ENCODE peak calls at places on chromosomes 3 and 15, in five cellular contexts. A is left ventricle myocardium inferior, X is epithelial cell of esophagus, G is breast epithelium, L is dorsolateral prefrontal cortex. B is an unnamed sample.

GRCh38 chr15:74788716-74789151 is 6.9 kb downstream of the CSK start:
- DNase-seq in X (no peak), A (no peak), G (no peak), L (no peak), B (no peak)

GRCh38 chr3:31508452-31509146 is 24.1 kb upstream of the STT3B start:
- DNase-seq in G (no peak), L (no peak), X (no peak), A (no peak), B (no peak)

GRCh38 chr3:37608061-37608702 is 253.5 kb upstream of the CTDSPL start:
- DNase-seq in A (no peak), G (no peak), X (peak; percentile 78), L (no peak), B (no peak)

GRCh38 chr3:79202471-79203143 is 565.2 kb downstream of the ROBO1 start:
- DNase-seq in X (no peak), G (no peak), L (no peak), A (no peak), B (no peak)

GRCh38 chr3:3627104-3627503 is 172.1 kb upstream of the LRRN1 start:
- DNase-seq in A (no peak), G (no peak), L (no peak), X (no peak), B (no peak)

GRCh38 chr3:65761890-65762605 is 276.7 kb downstream of the MAGI1 start:
- DNase-seq in G (no peak), X (no peak), A (no peak), L (no peak), B (no peak)

GRCh38 chr15:39586387-39587171 is 5.7 kb downstream of the THBS1 start:
- DNase-seq in X (peak; percentile 48), G (no peak), L (no peak), A (no peak), B (no peak)

GRCh38 chr3:72756900-72757299 is 91.3 kb downstream of the SHQ1 start:
- DNase-seq in X (no peak), L (no peak), G (no peak), A (no peak), B (no peak)

GRCh38 chr3:194322701-194323174 is 28.4 kb downstream of the CPN2 start:
- DNase-seq in L (no peak), A (no peak), X (peak; percentile 100), G (no peak), B (no peak)

GRCh38 chr15:51371271-51371670 is 29.8 kb downstream of the GLDN start:
- DNase-seq in G (no peak), X (no peak), L (no peak), A (no peak), B (no peak)

GRCh38 chr3:50078622-50079021 is 10.1 kb upstream of the RBM5 start:
- DNase-seq in L (no peak), A (no peak), G (no peak), X (peak; percentile 53), B (no peak)

GRCh38 chr3:170768334-170768801 is 101.6 kb downstream of the RPL22L1 start:
- DNase-seq in X (no peak), G (no peak), L (no peak), A (no peak), B (no peak)

GRCh38 chr15:58269455-58270414 is 131.6 kb downstream of the AQP9 start:
- DNase-seq in A (no peak), G (no peak), L (no peak), X (peak; percentile 68), B (no peak)

GRCh38 chr3:10204921-10205320 is 40.2 kb downstream of the IRAK2 start:
- DNase-seq in L (no peak), A (no peak), G (no peak), X (no peak), B (no peak)

GRCh38 chr3:64902117-64902516 is 214.3 kb upstream of the ADAMTS9 start:
- DNase-seq in A (no peak), L (no peak), X (no peak), G (no peak), B (no peak)

GRCh38 chr3:54756330-54756731 is 171.5 kb downstream of the LRTM1 start:
- DNase-seq in G (no peak), X (no peak), L (no peak), A (no peak), B (no peak)

GRCh38 chr3:176906046-176906905 is 291.0 kb downstream of the TBL1XR1 start:
- DNase-seq in G (no peak), A (no peak), L (no peak), X (peak; percentile 63), B (no peak)

GRCh38 chr15:70632079-70632850 is 131.1 kb downstream of the UACA start:
- DNase-seq in X (peak; percentile 82), A (no peak), L (no peak), G (no peak), B (no peak)

GRCh38 chr15:81330351-81331085 is 6.6 kb upstream of the STARD5 start:
- DNase-seq in G (no peak), X (no peak), L (no peak), A (no peak), B (no peak)

GRCh38 chr3:41569632-41570338 is 370.5 kb downstream of the CTNNB1 start:
- DNase-seq in X (peak; percentile 66), A (no peak), L (no peak), G (no peak), B (no peak)

GRCh38 chr15:81909229-81910087 is 136.4 kb downstream of the MEX3B start:
- DNase-seq in A (no peak), X (no peak), G (no peak), L (no peak), B (no peak)

GRCh38 chr3:37229740-37230139 is 55.4 kb upstream of the LRRFIP2 start:
- DNase-seq in A (no peak), L (no peak), X (no peak), G (no peak), B (no peak)

GRCh38 chr3:155431856-155432570 is 138.5 kb upstream of the STRIT1 start:
- DNase-seq in A (no peak), G (no peak), X (no peak), L (no peak), B (no peak)

GRCh38 chr15:70324001-70324974 is 226.6 kb upstream of the TLE3 start:
- DNase-seq in G (peak; percentile 82), X (peak; percentile 87), L (no peak), A (no peak), B (peak; percentile 71)

GRCh38 chr15:74906193-74906449 is 530 bp downstream of the FAM219B start:
- DNase-seq in G (no peak), L (no peak), A (no peak), X (no peak), B (no peak)

DNA sequence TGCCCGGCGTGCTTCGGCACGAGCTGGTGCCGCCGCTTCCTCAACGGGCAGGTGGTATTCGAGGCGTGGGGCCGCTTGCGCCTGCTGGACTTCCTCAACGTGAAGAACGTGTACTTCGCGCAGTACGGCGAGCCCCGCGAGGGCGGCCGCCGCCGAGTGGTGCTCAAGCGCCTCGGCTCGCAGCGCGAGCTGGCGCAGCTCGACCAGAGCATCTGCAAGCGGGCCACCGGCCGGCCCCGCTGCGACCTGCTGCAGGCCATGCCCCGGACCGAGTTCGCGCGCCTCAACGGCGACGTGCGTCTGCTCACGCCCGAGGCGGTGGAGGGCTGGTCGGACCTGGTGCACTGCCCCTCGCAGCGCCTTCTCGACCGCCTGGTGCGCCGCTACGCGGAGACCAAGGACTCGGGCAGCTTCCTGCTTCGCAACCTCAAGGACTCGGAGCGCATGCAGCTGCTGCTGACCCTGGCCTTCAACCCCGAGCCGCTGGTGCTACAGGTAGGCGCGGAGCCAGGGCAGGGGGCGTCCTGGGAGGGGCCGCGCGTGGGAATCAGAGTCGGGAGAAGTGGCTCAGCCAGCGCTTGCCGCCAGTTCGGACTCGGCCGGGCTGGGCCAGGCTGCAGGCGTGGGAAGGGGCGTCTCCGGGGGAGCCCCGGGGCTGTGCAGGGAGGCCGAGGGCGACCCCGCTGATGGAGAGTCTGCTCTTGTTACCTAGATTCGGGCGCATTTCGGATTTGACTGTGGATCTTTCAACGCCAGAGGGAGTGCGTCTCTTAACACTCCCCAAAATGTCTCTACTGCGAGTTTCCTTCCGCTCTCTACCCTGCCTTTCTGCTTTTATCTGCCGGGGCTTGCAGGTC is 1.1 kb downstream of the DIPK2A start:
- DNase-seq in G (peak; percentile 69), X (peak; percentile 88), A (peak; percentile 70), L (peak; percentile 81), B (peak; percentile 63)
- TF ChIP-seq CTCF in G (peak; percentile 41), X (peak; percentile 60), A (peak; percentile 62), L (peak; percentile 59), B (peak; percentile 37)

DNA sequence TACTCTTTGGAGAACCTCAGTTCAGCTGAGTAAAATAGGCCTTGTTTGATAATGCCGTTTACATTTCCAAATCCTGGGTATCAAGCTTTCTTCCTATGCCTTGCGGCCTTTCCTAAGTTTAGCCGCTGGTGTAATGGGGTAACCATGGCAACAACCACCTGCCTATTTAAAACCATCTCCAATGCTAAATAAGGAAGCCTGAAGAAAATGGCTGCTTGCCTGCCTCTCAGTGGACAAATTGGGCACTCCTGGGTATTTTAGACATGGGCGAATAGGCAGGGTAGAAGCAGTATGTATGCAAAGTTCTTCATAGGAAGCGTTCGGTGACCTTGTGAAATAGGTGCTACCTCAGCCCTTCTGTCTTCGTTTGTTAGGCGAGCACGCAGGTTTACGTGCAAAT is 122.7 kb downstream of the DGKG start:
- DNase-seq in A (no peak), X (peak; percentile 7), L (no peak), G (no peak), B (no peak)
- TF ChIP-seq CTCF in A (peak; percentile 37), X (no peak), L (no peak), G (no peak), B (no peak)

GRCh38 chr3:33318709-33319380 is 41.6 kb downstream of the FBXL2 start:
- DNase-seq in A (no peak), G (no peak), L (no peak), X (no peak), B (no peak)
- TF ChIP-seq CTCF in A (peak; percentile 24), G (no peak), L (no peak), X (no peak), B (no peak)

GRCh38 chr3:133928136-133928893 is 32.6 kb upstream of the RAB6B start:
- DNase-seq in A (no peak), G (no peak), X (no peak), L (no peak), B (no peak)

GRCh38 chr3:133927543-133928066 is 31.9 kb upstream of the RAB6B start:
- DNase-seq in A (peak; percentile 70), L (peak; percentile 76), X (peak; percentile 25), G (no peak), B (peak; percentile 75)

GRCh38 chr3:133928903-133929607 is 33.4 kb upstream of the RAB6B start:
- DNase-seq in X (no peak), G (no peak), A (no peak), L (no peak), B (no peak)

GRCh38 chr3:133925960-133926735 is 30.5 kb upstream of the RAB6B start:
- DNase-seq in L (no peak), X (no peak), A (no peak), G (no peak), B (no peak)

DNA sequence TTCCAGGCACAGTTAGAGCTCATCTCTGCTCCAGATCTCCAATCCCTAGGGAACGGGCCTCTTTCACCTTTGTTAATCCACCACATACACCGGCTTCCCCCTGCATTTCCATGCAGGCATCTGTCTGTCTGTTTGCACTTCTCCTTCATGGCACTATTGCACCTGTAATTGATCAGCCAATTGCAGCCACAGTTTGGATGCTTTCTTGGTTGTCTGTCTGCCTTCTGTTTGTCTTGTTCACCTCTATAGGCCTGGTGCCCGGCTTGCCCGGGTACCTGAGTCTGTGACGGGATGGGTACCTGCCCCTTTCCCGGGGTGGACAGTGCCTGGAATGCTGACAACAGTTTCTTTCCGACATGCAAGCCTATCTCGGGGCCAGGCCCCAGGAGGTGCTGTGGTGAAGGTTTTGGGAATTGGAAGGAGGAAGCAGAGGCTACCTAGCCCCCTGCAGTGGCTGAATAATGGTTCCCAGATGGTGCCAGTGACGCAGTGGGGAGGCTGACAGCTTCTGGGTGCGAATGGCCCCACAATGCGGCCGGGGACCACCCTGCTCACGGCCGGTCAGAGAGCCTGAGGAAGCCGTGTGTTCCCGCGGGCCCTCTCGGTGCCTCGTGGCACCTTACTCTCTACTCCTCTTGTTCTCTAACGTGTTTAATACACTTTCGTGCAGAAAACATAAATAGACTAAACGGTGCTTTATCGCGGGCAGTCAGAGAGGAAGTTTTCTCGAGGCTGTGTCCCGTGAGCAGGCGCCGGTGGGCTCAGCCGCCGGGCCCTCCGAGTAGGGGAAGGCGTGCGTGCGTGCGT is 31.3 kb upstream of the RAB6B start:
- DNase-seq in L (no peak), G (no peak), A (no peak), X (no peak), B (no peak)
- TF ChIP-seq CTCF in L (no peak), G (no peak), A (no peak), X (no peak), B (no peak)

B was measured in mesothelial cell of epicardium.